ENCODE peak calls at places on chromosomes 1 and 21, in seven cellular contexts. V, Q, L, Y, P, I and O are unnamed samples.

GRCh38 chr1:229896306-229896705 is 170.7 kb upstream of the GALNT2 start:
- DNase-seq in P (no peak), Y (no peak), I (no peak), Q (no peak), V (no peak), L (no peak), O (no peak)

GRCh38 chr1:52037402-52037814 is 3.8 kb upstream of the KTI12 start:
- DNase-seq in I (no peak), L (no peak), Y (peak; percentile 97), V (no peak), P (no peak), Q (no peak), O (no peak)

GRCh38 chr21:38997051-38997450 is 186.2 kb downstream of the PSMG1 start:
- DNase-seq in V (no peak), L (no peak), Q (no peak), I (no peak), P (no peak), Y (no peak), O (no peak)

GRCh38 chr21:31182231-31183129 is 144.2 kb upstream of the KRTAP19-8 start:
- DNase-seq in P (no peak), I (no peak), L (no peak), Q (no peak), V (peak; percentile 28), Y (no peak), O (no peak)

GRCh38 chr1:203124546-203125317 is 2.8 kb upstream of the ADORA1 start:
- DNase-seq in V (no peak), Y (no peak), Q (no peak), I (no peak), L (no peak), P (no peak), O (no peak)

GRCh38 chr1:208988811-208989222 is 594.7 kb upstream of the CAMK1G start:
- DNase-seq in I (no peak), P (no peak), V (no peak), Q (no peak), Y (no peak), L (no peak), O (no peak)

GRCh38 chr1:173870252-173871075 is 2.3 kb downstream of the ZBTB37 start:
- DNase-seq in Q (no peak), L (no peak), V (peak; percentile 4), Y (no peak), I (peak; percentile 46), P (peak; percentile 28), O (no peak)

GRCh38 chr21:45590246-45590725 is 48.0 kb upstream of the SLC19A1 start:
- DNase-seq in I (peak; percentile 69), L (no peak), V (peak; percentile 67), Y (no peak), P (peak; percentile 78), Q (peak; percentile 80), O (peak; percentile 84)

GRCh38 chr1:226308166-226308722 is 720 bp downstream of the LIN9 start:
- DNase-seq in V (no peak), L (no peak), Y (no peak), I (no peak), Q (peak; percentile 5), P (no peak), O (no peak)

GRCh38 chr21:45417256-45417950 is 12.4 kb downstream of the COL18A1 start:
- DNase-seq in L (no peak), V (no peak), Q (no peak), Y (no peak), I (peak; percentile 16), P (no peak), O (peak; percentile 47)

GRCh38 chr1:149903836-149904491 is 4.6 kb downstream of the BOLA1 start:
- DNase-seq in Q (no peak), L (no peak), Y (no peak), V (no peak), P (no peak), I (no peak), O (no peak)

DNA sequence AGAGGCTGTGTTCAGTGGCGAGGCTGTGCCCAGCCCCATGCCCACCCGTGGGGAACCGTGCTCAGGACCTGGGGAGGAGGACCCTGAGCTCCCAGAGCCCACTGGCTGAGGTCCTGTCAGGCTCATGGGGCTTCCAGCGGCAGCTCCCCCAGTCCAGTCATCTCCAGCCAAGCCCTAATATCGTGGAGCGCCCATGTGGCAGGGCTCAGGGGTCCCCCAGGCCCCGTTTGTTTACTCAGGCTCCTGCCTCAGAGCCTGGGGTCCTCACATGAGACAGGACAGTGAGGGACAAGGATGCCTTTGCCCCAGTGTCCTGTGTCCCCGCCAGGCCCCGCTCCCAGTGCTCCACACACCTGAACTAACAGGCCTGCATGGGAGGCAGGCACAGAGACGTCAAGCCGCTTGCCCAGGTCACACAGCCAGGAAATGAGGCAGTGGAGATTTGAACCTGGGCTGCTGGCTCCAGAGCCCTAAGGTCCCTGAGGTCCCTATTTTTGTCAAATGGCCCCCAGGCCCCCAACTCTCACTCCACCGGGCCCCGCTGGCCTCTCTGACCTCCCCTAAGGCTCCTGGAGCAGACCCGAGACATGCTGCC is 100.7 kb upstream of the ACTRT2 start:
- DNase-seq in I (no peak), Y (no peak), P (no peak), L (no peak), Q (no peak), V (no peak), O (no peak)
- H3K9me3 ChIP-seq in I (no peaks in the 10 kb centered on the region), Y (no peaks in the 10 kb centered on the region), P (no peaks in the 10 kb centered on the region), L (peaks cover 17% of the 10 kb centered on the region), Q (peaks cover 8% of the 10 kb centered on the region), V (no peaks in the 10 kb centered on the region), O (no peaks in the 10 kb centered on the region)

GRCh38 chr1:31751822-31752241 is 12.3 kb downstream of the ADGRB2 start:
- DNase-seq in L (no peak), I (no peak), P (no peak), Y (no peak), Q (no peak), V (no peak), O (no peak)
- H3K4me1 ChIP-seq in L (peaks cover 29% of the 10 kb centered on the region), I (no peaks in the 10 kb centered on the region), P (peaks cover 3% of the 10 kb centered on the region), Y (peaks cover 8% of the 10 kb centered on the region), Q (peaks cover 8% of the 10 kb centered on the region), V (peaks cover 6% of the 10 kb centered on the region), O (no peaks in the 10 kb centered on the region)

GRCh38 chr1:1132928-1133750 is 17.2 kb upstream of the C1orf159 start:
- DNase-seq in V (no peak), Y (no peak), L (no peak), I (no peak), Q (no peak), P (peak; percentile 73), O (no peak)

GRCh38 chr1:1134300-1134961 is 18.5 kb upstream of the C1orf159 start:
- DNase-seq in Q (no peak), L (no peak), Y (no peak), V (no peak), I (no peak), P (no peak), O (no peak)

GRCh38 chr1:1137256-1138045 is 21.6 kb upstream of the C1orf159 start:
- DNase-seq in I (no peak), Y (no peak), L (no peak), V (peak; percentile 71), Q (no peak), P (no peak), O (no peak)

GRCh38 chr1:1135339-1136111 is 19.6 kb upstream of the C1orf159 start:
- DNase-seq in I (no peak), Q (peak; percentile 45), Y (no peak), P (no peak), V (no peak), L (no peak), O (no peak)

GRCh38 chr1:1136547-1137230 is 20.8 kb upstream of the C1orf159 start:
- DNase-seq in Q (peak; percentile 69), Y (no peak), P (no peak), L (no peak), I (no peak), V (no peak), O (no peak)
- H3K4me3 ChIP-seq in Q (peak overlapping the region; percentile 33), Y (no peak overlapping the region), P (peak overlapping the region; percentile 26), L (no peak overlapping the region), I (no peak overlapping the region), V (no peak overlapping the region), O (no peak overlapping the region)

GRCh38 chr1:248225537-248225936 is 5.7 kb upstream of the OR2M4 start:
- DNase-seq in I (no peak), L (no peak), Y (no peak), P (no peak), Q (no peak), V (no peak), O (no peak)
- H3K9me3 ChIP-seq in I (no peaks in the 10 kb centered on the region), L (peaks cover 4% of the 10 kb centered on the region), Y (peaks cover 82% of the 10 kb centered on the region), P (no peaks in the 10 kb centered on the region), Q (peaks cover 46% of the 10 kb centered on the region), V (no peaks in the 10 kb centered on the region), O (no peaks in the 10 kb centered on the region)

DNA sequence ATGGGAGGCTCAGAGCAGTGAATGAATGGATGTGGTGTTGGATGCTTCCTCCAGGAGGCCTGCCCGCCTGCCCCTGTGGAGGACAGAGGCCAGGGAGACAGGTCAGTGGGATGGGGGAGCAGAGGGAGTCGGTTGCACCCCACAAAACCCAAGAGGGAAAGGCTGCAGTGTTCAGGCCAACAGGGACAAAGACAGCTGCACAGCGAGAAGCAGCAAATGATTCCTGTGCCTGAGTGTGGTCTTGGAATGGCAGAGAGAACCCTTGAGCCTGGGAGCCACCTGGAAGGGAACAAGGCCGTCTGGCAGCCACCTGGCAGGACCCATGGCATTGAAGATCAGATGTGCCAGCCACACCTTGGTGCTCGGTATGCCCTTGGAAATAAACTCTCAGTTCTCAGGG is 8.1 kb downstream of the TFF3 start:
- DNase-seq in P (no peak), I (no peak), L (no peak), V (no peak), Y (no peak), Q (no peak), O (no peak)
- H3K4me1 ChIP-seq in P (peaks cover 7% of the 10 kb centered on the region), I (no peaks in the 10 kb centered on the region), L (peaks cover 2% of the 10 kb centered on the region), V (no peaks in the 10 kb centered on the region), Y (peaks cover 17% of the 10 kb centered on the region), Q (peaks cover 4% of the 10 kb centered on the region), O (no peaks in the 10 kb centered on the region)

GRCh38 chr1:43300661-43301094 is at the start of gene TIE1:
- DNase-seq in Q (no peak), V (no peak), I (no peak), P (no peak), L (no peak), Y (no peak), O (peak; percentile 67)
- H3K4me3 ChIP-seq in Q (no peak within 1 kb of the TSS), V (no peak within 1 kb of the TSS), I (no peak within 1 kb of the TSS), P (no peak within 1 kb of the TSS), L (no peak within 1 kb of the TSS), Y (no peak within 1 kb of the TSS), O (no peak within 1 kb of the TSS)

GRCh38 chr1:49435291-49435690 is 588.5 kb downstream of the AGBL4 start:
- DNase-seq in Y (no peak), L (no peak), I (no peak), Q (no peak), P (no peak), V (no peak), O (no peak)
- H3K9me3 ChIP-seq in Y (peaks cover 80% of the 10 kb centered on the region), L (no peaks in the 10 kb centered on the region), I (peaks cover 4% of the 10 kb centered on the region), Q (peaks cover 19% of the 10 kb centered on the region), P (no peaks in the 10 kb centered on the region), V (no peaks in the 10 kb centered on the region), O (peaks cover 3% of the 10 kb centered on the region)